ENCODE peak calls at places on chromosomes 16 and 17, in eight cellular contexts. One of them, this sample, is unnamed.

GRCh38 chr17:40556884-40557414 is 8.3 kb downstream of the CCR7 start:
- DNase-seq in anterior cingulate cortex: no peak
- DNase-seq in NCI-H510A: no peak
- DNase-seq in stimulated activated CD4-positive, alpha-beta T cell treated with anti-CD3 and anti-CD28 coated beads, Interleukin-4, amount 100 ng/mL, for 4 hours: no peak
- DNase-seq in foreskin fibroblast: peak; percentile 55
- DNase-seq in iris pigment epithelial cell: no peak
- DNase-seq in activated B cell treated with CpG ODN at 0.5 μM for 24 hours: peak; percentile 12
- DNase-seq in SW480: no peak
- DNase-seq in this sample: no peak

GRCh38 chr16:53611151-53611802 is 92.4 kb downstream of the RPGRIP1L start:
- DNase-seq in anterior cingulate cortex: no peak
- DNase-seq in NCI-H510A: no peak
- DNase-seq in stimulated activated CD4-positive, alpha-beta T cell treated with anti-CD3 and anti-CD28 coated beads, Interleukin-4, amount 100 ng/mL, for 4 hours: no peak
- DNase-seq in foreskin fibroblast: no peak
- DNase-seq in iris pigment epithelial cell: no peak
- DNase-seq in activated B cell treated with CpG ODN at 0.5 μM for 24 hours: no peak
- DNase-seq in SW480: no peak
- DNase-seq in this sample: no peak

GRCh38 chr17:18033442-18034099 is 5.4 kb downstream of the ATPAF2 start:
- DNase-seq in anterior cingulate cortex: peak; percentile 24
- DNase-seq in NCI-H510A: peak; percentile 71
- DNase-seq in stimulated activated CD4-positive, alpha-beta T cell treated with anti-CD3 and anti-CD28 coated beads, Interleukin-4, amount 100 ng/mL, for 4 hours: no peak
- DNase-seq in foreskin fibroblast: peak; percentile 89
- DNase-seq in iris pigment epithelial cell: peak; percentile 86
- DNase-seq in activated B cell treated with CpG ODN at 0.5 μM for 24 hours: no peak
- DNase-seq in SW480: peak; percentile 91
- DNase-seq in this sample: peak; percentile 28

GRCh38 chr16:26816885-26817571 is 249.7 kb upstream of the C16orf82 start:
- DNase-seq in anterior cingulate cortex: no peak
- DNase-seq in NCI-H510A: no peak
- DNase-seq in stimulated activated CD4-positive, alpha-beta T cell treated with anti-CD3 and anti-CD28 coated beads, Interleukin-4, amount 100 ng/mL, for 4 hours: no peak
- DNase-seq in foreskin fibroblast: peak; percentile 80
- DNase-seq in iris pigment epithelial cell: peak; percentile 36
- DNase-seq in activated B cell treated with CpG ODN at 0.5 μM for 24 hours: no peak
- DNase-seq in SW480: peak; percentile 60
- DNase-seq in this sample: no peak

GRCh38 chr17:57471941-57472368 is 215.6 kb downstream of the MSI2 start:
- DNase-seq in anterior cingulate cortex: no peak
- DNase-seq in NCI-H510A: no peak
- DNase-seq in stimulated activated CD4-positive, alpha-beta T cell treated with anti-CD3 and anti-CD28 coated beads, Interleukin-4, amount 100 ng/mL, for 4 hours: no peak
- DNase-seq in foreskin fibroblast: no peak
- DNase-seq in iris pigment epithelial cell: no peak
- DNase-seq in activated B cell treated with CpG ODN at 0.5 μM for 24 hours: no peak
- DNase-seq in SW480: no peak
- DNase-seq in this sample: no peak

GRCh38 chr16:50737420-50737959 is 4.4 kb upstream of the CYLD start:
- DNase-seq in anterior cingulate cortex: no peak
- DNase-seq in NCI-H510A: no peak
- DNase-seq in stimulated activated CD4-positive, alpha-beta T cell treated with anti-CD3 and anti-CD28 coated beads, Interleukin-4, amount 100 ng/mL, for 4 hours: no peak
- DNase-seq in foreskin fibroblast: peak; percentile 80
- DNase-seq in iris pigment epithelial cell: no peak
- DNase-seq in activated B cell treated with CpG ODN at 0.5 μM for 24 hours: no peak
- DNase-seq in SW480: no peak
- DNase-seq in this sample: no peak

GRCh38 chr16:56610609-56611111 is 2.3 kb downstream of the MT2A start:
- DNase-seq in anterior cingulate cortex: no peak
- DNase-seq in NCI-H510A: no peak
- DNase-seq in stimulated activated CD4-positive, alpha-beta T cell treated with anti-CD3 and anti-CD28 coated beads, Interleukin-4, amount 100 ng/mL, for 4 hours: no peak
- DNase-seq in foreskin fibroblast: peak; percentile 82
- DNase-seq in iris pigment epithelial cell: peak; percentile 70
- DNase-seq in activated B cell treated with CpG ODN at 0.5 μM for 24 hours: no peak
- DNase-seq in SW480: no peak
- DNase-seq in this sample: no peak

GRCh38 chr16:86044881-86045600 is 146.1 kb downstream of the IRF8 start:
- DNase-seq in anterior cingulate cortex: no peak
- DNase-seq in NCI-H510A: no peak
- DNase-seq in stimulated activated CD4-positive, alpha-beta T cell treated with anti-CD3 and anti-CD28 coated beads, Interleukin-4, amount 100 ng/mL, for 4 hours: peak; percentile 14
- DNase-seq in foreskin fibroblast: no peak
- DNase-seq in iris pigment epithelial cell: no peak
- DNase-seq in activated B cell treated with CpG ODN at 0.5 μM for 24 hours: no peak
- DNase-seq in SW480: peak; percentile 49
- DNase-seq in this sample: no peak

GRCh38 chr17:67492251-67492740 is 115.2 kb downstream of the PITPNC1 start:
- DNase-seq in anterior cingulate cortex: no peak
- DNase-seq in NCI-H510A: no peak
- DNase-seq in stimulated activated CD4-positive, alpha-beta T cell treated with anti-CD3 and anti-CD28 coated beads, Interleukin-4, amount 100 ng/mL, for 4 hours: no peak
- DNase-seq in foreskin fibroblast: no peak
- DNase-seq in iris pigment epithelial cell: no peak
- DNase-seq in activated B cell treated with CpG ODN at 0.5 μM for 24 hours: no peak
- DNase-seq in SW480: no peak
- DNase-seq in this sample: no peak

GRCh38 chr16:69927056-69927757 is 23.9 kb upstream of the CLEC18A start:
- DNase-seq in anterior cingulate cortex: peak; percentile 45
- DNase-seq in NCI-H510A: no peak
- DNase-seq in stimulated activated CD4-positive, alpha-beta T cell treated with anti-CD3 and anti-CD28 coated beads, Interleukin-4, amount 100 ng/mL, for 4 hours: no peak
- DNase-seq in foreskin fibroblast: peak; percentile 36
- DNase-seq in iris pigment epithelial cell: peak; percentile 75
- DNase-seq in activated B cell treated with CpG ODN at 0.5 μM for 24 hours: no peak
- DNase-seq in SW480: no peak
- DNase-seq in this sample: no peak

GRCh38 chr16:51326131-51326856 is 175.2 kb upstream of the SALL1 start:
- DNase-seq in anterior cingulate cortex: no peak
- DNase-seq in NCI-H510A: no peak
- DNase-seq in stimulated activated CD4-positive, alpha-beta T cell treated with anti-CD3 and anti-CD28 coated beads, Interleukin-4, amount 100 ng/mL, for 4 hours: no peak
- DNase-seq in foreskin fibroblast: peak; percentile 96
- DNase-seq in iris pigment epithelial cell: peak; percentile 77
- DNase-seq in activated B cell treated with CpG ODN at 0.5 μM for 24 hours: no peak
- DNase-seq in SW480: peak; percentile 81
- DNase-seq in this sample: no peak

GRCh38 chr16:27314161-27314723 is 468 bp downstream of the IL4R start:
- DNase-seq in anterior cingulate cortex: no peak
- DNase-seq in NCI-H510A: no peak
- DNase-seq in stimulated activated CD4-positive, alpha-beta T cell treated with anti-CD3 and anti-CD28 coated beads, Interleukin-4, amount 100 ng/mL, for 4 hours: peak; percentile 42
- DNase-seq in foreskin fibroblast: peak; percentile 95
- DNase-seq in iris pigment epithelial cell: peak; percentile 96
- DNase-seq in activated B cell treated with CpG ODN at 0.5 μM for 24 hours: peak; percentile 37
- DNase-seq in SW480: peak; percentile 40
- DNase-seq in this sample: peak; percentile 30

GRCh38 chr17:77863814-77864161 is 94.7 kb upstream of the TNRC6C start:
- DNase-seq in anterior cingulate cortex: no peak
- DNase-seq in NCI-H510A: peak; percentile 70
- DNase-seq in stimulated activated CD4-positive, alpha-beta T cell treated with anti-CD3 and anti-CD28 coated beads, Interleukin-4, amount 100 ng/mL, for 4 hours: no peak
- DNase-seq in foreskin fibroblast: no peak
- DNase-seq in iris pigment epithelial cell: no peak
- DNase-seq in activated B cell treated with CpG ODN at 0.5 μM for 24 hours: peak; percentile 14
- DNase-seq in SW480: peak; percentile 89
- DNase-seq in this sample: no peak

GRCh38 chr16:85187002-85187401 is 74.7 kb upstream of the CIBAR2 start:
- DNase-seq in anterior cingulate cortex: peak; percentile 21
- DNase-seq in NCI-H510A: no peak
- DNase-seq in stimulated activated CD4-positive, alpha-beta T cell treated with anti-CD3 and anti-CD28 coated beads, Interleukin-4, amount 100 ng/mL, for 4 hours: no peak
- DNase-seq in foreskin fibroblast: peak; percentile 84
- DNase-seq in iris pigment epithelial cell: peak; percentile 75
- DNase-seq in activated B cell treated with CpG ODN at 0.5 μM for 24 hours: no peak
- DNase-seq in SW480: no peak
- DNase-seq in this sample: no peak

GRCh38 chr17:59151007-59151406 is 4.0 kb downstream of the SKA2 start:
- DNase-seq in anterior cingulate cortex: no peak
- DNase-seq in NCI-H510A: no peak
- DNase-seq in stimulated activated CD4-positive, alpha-beta T cell treated with anti-CD3 and anti-CD28 coated beads, Interleukin-4, amount 100 ng/mL, for 4 hours: no peak
- DNase-seq in foreskin fibroblast: no peak
- DNase-seq in iris pigment epithelial cell: no peak
- DNase-seq in activated B cell treated with CpG ODN at 0.5 μM for 24 hours: no peak
- DNase-seq in SW480: no peak
- DNase-seq in this sample: no peak

GRCh38 chr17:12545877-12546513 is 119.7 kb upstream of the MYOCD start:
- DNase-seq in anterior cingulate cortex: no peak
- DNase-seq in NCI-H510A: no peak
- DNase-seq in stimulated activated CD4-positive, alpha-beta T cell treated with anti-CD3 and anti-CD28 coated beads, Interleukin-4, amount 100 ng/mL, for 4 hours: no peak
- DNase-seq in foreskin fibroblast: peak; percentile 66
- DNase-seq in iris pigment epithelial cell: peak; percentile 59
- DNase-seq in activated B cell treated with CpG ODN at 0.5 μM for 24 hours: no peak
- DNase-seq in SW480: peak; percentile 47
- DNase-seq in this sample: no peak

GRCh38 chr16:23482778-23483177 is 27.5 kb downstream of the GGA2 start:
- DNase-seq in anterior cingulate cortex: no peak
- DNase-seq in NCI-H510A: no peak
- DNase-seq in stimulated activated CD4-positive, alpha-beta T cell treated with anti-CD3 and anti-CD28 coated beads, Interleukin-4, amount 100 ng/mL, for 4 hours: no peak
- DNase-seq in foreskin fibroblast: no peak
- DNase-seq in iris pigment epithelial cell: no peak
- DNase-seq in activated B cell treated with CpG ODN at 0.5 μM for 24 hours: no peak
- DNase-seq in SW480: no peak
- DNase-seq in this sample: peak; percentile 12

GRCh38 chr16:86934581-86935322 is 356.4 kb downstream of the FOXL1 start:
- DNase-seq in anterior cingulate cortex: no peak
- DNase-seq in NCI-H510A: no peak
- DNase-seq in stimulated activated CD4-positive, alpha-beta T cell treated with anti-CD3 and anti-CD28 coated beads, Interleukin-4, amount 100 ng/mL, for 4 hours: no peak
- DNase-seq in foreskin fibroblast: no peak
- DNase-seq in iris pigment epithelial cell: peak; percentile 32
- DNase-seq in activated B cell treated with CpG ODN at 0.5 μM for 24 hours: no peak
- DNase-seq in SW480: no peak
- DNase-seq in this sample: no peak

This sample was measured in activated gamma-delta T cell treated with anti-CD3 and anti-CD28 coated beads, Interleukin-2, amount 50 U/mL, for 16 hours.